ENCODE peak calls at places on chromosome 3, in seven cellular contexts. Y, K, E, O, A, N and J are unnamed samples.

GRCh38 chr3:151146731-151147091 is 56.3 kb downstream of the GPR171 start:
- DNase-seq in N (no peak), A (no peak), K (no peak), Y (no peak), O (no peak), E (no peak), J (no peak)

GRCh38 chr3:72973031-72973723 is 23.4 kb upstream of the PPP4R2 start:
- DNase-seq in K (peak), N (no peak), Y (peak), O (peak), E (no peak), A (peak), J (no peak)

GRCh38 chr3:135091956-135092355 is 296.9 kb downstream of the EPHB1 start:
- DNase-seq in Y (no peak), N (no peak), O (no peak), E (no peak), A (no peak), K (no peak), J (no peak)

GRCh38 chr3:134988666-134989065 is 193.6 kb downstream of the EPHB1 start:
- DNase-seq in A (no peak), O (no peak), E (no peak), N (no peak), Y (no peak), K (no peak), J (no peak)

GRCh38 chr3:170387952-170388351 is 30.4 kb downstream of the SKIL start:
- DNase-seq in K (peak), O (peak), A (no peak), Y (no peak), E (no peak), N (no peak), J (no peak)

GRCh38 chr3:196623350-196623749 is 16.1 kb upstream of the NRROS start:
- DNase-seq in O (no peak), N (no peak), E (no peak), A (no peak), Y (no peak), K (no peak), J (no peak)

GRCh38 chr3:25665646-25666136 is 984 bp upstream of the TOP2B start:
- DNase-seq in E (no peak), Y (no peak), N (no peak), A (no peak), K (no peak), O (no peak), J (no peak)

GRCh38 chr3:41532976-41533375 is 333.7 kb downstream of the CTNNB1 start:
- DNase-seq in A (no peak), Y (no peak), K (no peak), N (no peak), E (no peak), O (no peak), J (no peak)

GRCh38 chr3:7630351-7630911 is 769.5 kb downstream of the GRM7 start:
- DNase-seq in N (no peak), E (no peak), A (no peak), O (peak), K (no peak), Y (peak), J (no peak)

GRCh38 chr3:152385761-152386160 is 117.0 kb downstream of the MBNL1 start:
- DNase-seq in O (peak), E (no peak), Y (peak), N (no peak), K (peak), A (no peak), J (no peak)

GRCh38 chr3:147397155-147397888 is 9.0 kb downstream of the ZIC4 start:
- DNase-seq in A (no peak), N (no peak), E (peak), O (no peak), Y (peak), K (no peak), J (no peak)

GRCh38 chr3:197540961-197541377 is 14.8 kb downstream of the BDH1 start:
- DNase-seq in Y (peak), K (no peak), A (no peak), N (no peak), E (peak), O (no peak), J (no peak)

GRCh38 chr3:13241621-13242363 is 168.6 kb upstream of the IQSEC1 start:
- DNase-seq in O (no peak), K (no peak), Y (no peak), A (no peak), E (no peak), N (no peak), J (no peak)

GRCh38 chr3:99286266-99286845 is 352.0 kb upstream of the COL8A1 start:
- DNase-seq in K (no peak), N (no peak), E (no peak), A (no peak), Y (no peak), O (peak), J (no peak)

GRCh38 chr3:61186030-61186429 is 65.2 kb downstream of the FHIT start:
- DNase-seq in Y (no peak), O (no peak), N (no peak), K (no peak), E (no peak), A (no peak), J (no peak)

GRCh38 chr3:46865034-46865507 is 1.8 kb upstream of the MYL3 start:
- DNase-seq in Y (no peak), N (no peak), E (no peak), A (peak), O (no peak), K (no peak), J (no peak)

GRCh38 chr3:99869621-99870020 is 52.0 kb downstream of the CMSS1 start:
- DNase-seq in A (no peak), Y (no peak), N (no peak), E (no peak), O (no peak), K (no peak), J (no peak)

GRCh38 chr3:151230644-151231043 is 27.6 kb upstream of the GPR171 start:
- DNase-seq in E (no peak), Y (no peak), O (no peak), A (no peak), K (no peak), N (no peak), J (no peak)

GRCh38 chr3:181703701-181704420 is 7.9 kb upstream of the SOX2 start:
- DNase-seq in O (no peak), K (no peak), A (no peak), N (no peak), E (peak), Y (no peak), J (no peak)

GRCh38 chr3:66475386-66476020 is 25.3 kb downstream of the LRIG1 start:
- DNase-seq in N (no peak), Y (no peak), O (no peak), K (no peak), A (no peak), E (no peak), J (no peak)

GRCh38 chr3:19116239-19116638 is 32.1 kb upstream of the KCNH8 start:
- DNase-seq in N (no peak), E (no peak), Y (no peak), A (no peak), O (no peak), K (no peak), J (no peak)

GRCh38 chr3:194133661-194134230 is 2.2 kb upstream of the HES1 start:
- DNase-seq in O (peak), A (peak), K (peak), E (peak), Y (peak), N (no peak), J (peak)

GRCh38 chr3:56042326-56042951 is 425.8 kb downstream of the ERC2 start:
- DNase-seq in Y (peak), N (no peak), K (peak), A (no peak), E (no peak), O (peak), J (peak)

GRCh38 chr3:105440113-105440512 is 73.4 kb downstream of the ALCAM start:
- DNase-seq in E (no peak), A (no peak), Y (peak), N (no peak), O (no peak), K (no peak), J (no peak)
- H2AK5ac ChIP-seq in E (no peak), A (no peak), Y (no peak), N (no peak), O (no peak), K (no peak), J (no peak)

GRCh38 chr3:112043621-112044201 is 9.2 kb downstream of the TMPRSS7 start:
- DNase-seq in A (peak), E (peak), Y (peak), O (peak), N (peak), K (peak), J (peak)
- H3K9ac ChIP-seq in A (no peak), E (no peak), Y (no peak), O (peak), N (no peak), K (no peak), J (no peak)

DNA sequence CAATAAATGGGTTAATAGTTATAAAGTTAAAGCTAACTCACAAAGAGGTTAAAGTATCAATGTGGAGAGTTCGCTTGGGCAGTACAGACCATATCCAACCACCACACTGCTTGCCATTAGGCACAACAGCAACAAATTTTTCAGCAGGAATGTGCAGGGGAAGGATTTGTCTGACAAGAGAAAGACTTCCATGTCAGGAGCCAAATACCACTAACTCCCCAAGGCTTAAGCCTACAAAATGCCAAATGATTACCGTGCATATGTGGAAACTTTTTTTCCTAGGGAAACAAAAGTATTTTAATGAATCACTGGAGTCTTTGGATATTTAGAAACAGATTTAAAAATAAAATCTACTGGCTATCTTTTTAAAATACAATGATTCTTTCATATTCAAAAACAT is 8.1 kb downstream of the VGLL3 start:
- DNase-seq in A (no peak), Y (no peak), E (no peak), N (no peak), O (peak), K (peak), J (no peak)
- H3K4me2 ChIP-seq in A (no peak), Y (no peak), E (no peak), N (no peak), O (no peak), K (peak), J (no peak)

GRCh38 chr3:139121513-139122220 is 77.0 kb upstream of the PRR23C start:
- DNase-seq in Y (no peak), A (no peak), E (no peak), N (no peak), K (peak), O (no peak), J (no peak)
- H2AK5ac ChIP-seq in Y (no peak), A (no peak), E (no peak), N (no peak), K (peak), O (no peak), J (no peak)

DNA sequence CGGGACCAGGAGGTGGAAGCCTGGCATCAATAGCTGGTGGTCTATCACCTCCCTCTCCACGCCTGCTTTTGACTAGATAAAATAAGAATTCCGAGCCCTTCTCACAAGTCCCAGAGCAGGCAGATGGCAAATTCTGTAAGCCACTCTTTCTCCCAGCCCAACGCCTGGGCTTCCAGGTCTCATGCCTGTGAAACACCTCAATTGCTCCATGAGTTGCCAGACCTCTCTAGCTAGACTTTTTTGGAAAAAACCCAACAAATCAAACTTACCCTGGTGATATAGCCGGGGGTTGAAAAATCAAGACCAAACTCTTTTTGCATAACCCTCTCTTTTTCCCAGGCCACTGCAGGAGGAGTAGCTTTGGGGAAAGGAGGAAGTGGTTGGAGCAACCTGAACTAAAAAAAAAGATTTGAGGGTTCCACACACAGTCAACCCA is 7.0 kb downstream of the BHLHE40 start:
- DNase-seq in Y (no peak), K (peak), A (no peak), N (no peak), E (no peak), O (no peak), J (no peak)
- H3K9ac ChIP-seq in Y (peak), K (peak), A (no peak), N (no peak), E (no peak), O (peak), J (no peak)